ENCODE peak calls at places on chromosomes 4 and X, in five cellular contexts. W, M, K, S and T are unnamed samples.
A peak's percentile ranks its signal among the peaks of the same experiment; 100 is the strongest.

GRCh38 chrX:38878674-38879375 is 77.6 kb downstream of the MID1IP1 start:
- DNase-seq in M (no peak), W (no peak), S (no peak), K (no peak), T (no peak)

GRCh38 chr4:55122235-55122634 is 3.2 kb downstream of the KDR start:
- DNase-seq in W (no peak), K (no peak), M (no peak), S (no peak), T (no peak)

GRCh38 chr4:85862896-85863295 is 387.9 kb downstream of the ARHGAP24 start:
- DNase-seq in W (no peak), K (no peak), M (no peak), S (no peak), T (no peak)

GRCh38 chr4:118557298-118557851 is 127.8 kb upstream of the METTL14 start:
- DNase-seq in M (no peak), S (no peak), K (no peak), W (no peak), T (no peak)

GRCh38 chrX:1717326-1717725 is 102.5 kb downstream of the ASMT start:
- DNase-seq in W (no peak), M (no peak), S (no peak), K (no peak), T (no peak)

GRCh38 chr4:39758176-39758575 is 60.2 kb downstream of the UBE2K start:
- DNase-seq in K (no peak), S (no peak), M (no peak), W (no peak), T (no peak)

GRCh38 chr4:142727152-142727551 is 118.9 kb downstream of the INPP4B start:
- DNase-seq in W (no peak), M (no peak), S (no peak), K (no peak), T (no peak)

GRCh38 chr4:42271096-42271495 is 118.6 kb upstream of the BEND4 start:
- DNase-seq in K (no peak), S (no peak), W (no peak), M (no peak), T (no peak)

GRCh38 chr4:75514949-75515612 is 808 bp downstream of the THAP6 start:
- DNase-seq in W (no peak), K (no peak), S (no peak), M (peak; percentile 20), T (no peak)

GRCh38 chr4:36411338-36411737 is 129.9 kb downstream of the DTHD1 start:
- DNase-seq in K (no peak), M (no peak), S (no peak), W (no peak), T (no peak)

GRCh38 chr4:113730467-113731216 is 30.9 kb downstream of the CAMK2D start:
- DNase-seq in W (no peak), S (no peak), M (no peak), K (no peak), T (no peak)

DNA sequence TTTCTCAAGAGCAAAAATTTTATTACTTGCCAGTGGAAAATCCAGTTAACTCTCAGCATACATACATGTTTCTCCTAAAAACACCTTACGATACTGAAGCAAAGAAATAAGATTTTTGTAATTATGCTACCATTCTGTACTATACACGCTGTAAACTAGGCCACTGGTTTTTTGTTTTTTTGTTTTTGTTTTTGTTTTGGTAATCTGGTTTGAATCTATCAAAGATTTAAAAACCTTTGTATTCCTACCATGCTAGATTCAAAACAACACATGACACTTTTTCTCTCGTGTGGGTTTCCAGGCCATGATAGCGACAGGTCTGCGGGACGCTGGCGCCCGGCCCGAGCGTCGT is 778 bp downstream of the TMEM192 start:
- DNase-seq in M (no peak), S (no peak), W (no peak), K (no peak), T (no peak)
- H3K4me3 ChIP-seq in M (peak overlapping the region; percentile 83), S (peak overlapping the region; percentile 80), W (peak overlapping the region; percentile 90), K (peak overlapping the region; percentile 94), T (peak overlapping the region; percentile 87)

DNA sequence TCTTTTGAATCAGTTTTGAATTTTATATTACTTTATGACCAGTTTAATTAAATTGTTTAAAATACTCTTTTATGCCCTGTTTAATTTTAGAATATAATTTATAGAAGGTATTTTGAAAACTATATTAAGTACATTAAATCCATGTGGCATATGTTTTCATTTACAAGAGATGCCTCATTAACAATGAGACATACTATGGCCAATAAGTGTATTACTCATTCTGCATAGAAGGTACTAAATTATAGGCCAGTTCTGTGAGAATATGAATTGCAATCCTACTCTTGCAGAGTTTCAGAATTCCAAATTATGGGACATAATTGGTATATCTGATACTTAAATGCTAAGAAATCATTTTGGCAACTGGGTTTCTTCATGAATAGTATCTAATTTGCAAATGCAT is 951.1 kb downstream of the FAT4 start:
- DNase-seq in M (no peak), W (no peak), S (no peak), K (no peak), T (no peak)
- H3K4me3 ChIP-seq in M (no peak overlapping the region), W (no peak overlapping the region), S (no peak overlapping the region), K (no peak overlapping the region), T (no peak overlapping the region)

DNA sequence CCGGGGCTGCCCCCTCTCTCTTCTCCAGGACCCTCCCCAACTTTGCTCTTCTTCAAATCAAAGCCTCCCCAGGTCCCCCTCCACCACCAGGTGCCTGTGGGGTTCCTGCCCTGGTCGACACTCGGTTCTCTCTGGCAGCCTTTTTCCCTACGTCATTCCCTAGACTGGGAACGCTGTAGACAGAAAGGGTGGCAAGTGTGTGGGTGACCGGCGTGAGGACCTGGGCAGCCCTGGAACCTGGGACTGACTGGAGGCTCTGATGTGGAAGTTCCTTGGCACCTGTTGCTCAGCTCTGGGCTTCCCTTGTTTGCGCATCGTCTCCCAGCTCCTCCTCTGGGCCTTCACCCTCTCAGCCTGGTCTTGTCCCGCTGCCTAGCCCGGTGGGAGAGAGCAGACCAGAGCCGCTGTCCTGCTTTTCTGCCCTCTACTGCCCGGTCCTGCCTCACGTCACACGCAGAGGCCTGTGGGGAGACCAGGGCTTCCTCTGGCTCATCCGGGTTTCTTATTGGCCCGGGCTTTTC is 1.3 kb downstream of the TACC3 start:
- DNase-seq in W (no peak), S (no peak), K (peak; percentile 65), M (no peak), T (no peak)
- H3K4me3 ChIP-seq in W (peak overlapping the region; percentile 98), S (no peak overlapping the region), K (no peak overlapping the region), M (peak overlapping the region; percentile 92), T (peak overlapping the region; percentile 89)

GRCh38 chr4:77605210-77605902 is at the start of gene CXCL13:
- DNase-seq in K (no peak), S (no peak), M (no peak), W (no peak), T (no peak)
- H3K4me3 ChIP-seq in K (no peak within 1 kb of the TSS), S (no peak within 1 kb of the TSS), M (no peak within 1 kb of the TSS), W (no peak within 1 kb of the TSS), T (no peak within 1 kb of the TSS)

GRCh38 chrX:41447897-41448296 is 754 bp downstream of the NYX start:
- DNase-seq in M (no peak), K (no peak), W (no peak), S (no peak), T (no peak)

GRCh38 chrX:41449138-41449537 is 2.0 kb downstream of the NYX start:
- DNase-seq in M (no peak), W (no peak), K (no peak), S (no peak), T (no peak)

GRCh38 chrX:41452565-41452964 is 5.4 kb downstream of the NYX start:
- DNase-seq in K (no peak), W (no peak), M (no peak), S (no peak), T (no peak)

GRCh38 chrX:41452972-41453371 is 5.8 kb downstream of the NYX start:
- DNase-seq in W (no peak), S (no peak), M (no peak), K (no peak), T (no peak)

DNA sequence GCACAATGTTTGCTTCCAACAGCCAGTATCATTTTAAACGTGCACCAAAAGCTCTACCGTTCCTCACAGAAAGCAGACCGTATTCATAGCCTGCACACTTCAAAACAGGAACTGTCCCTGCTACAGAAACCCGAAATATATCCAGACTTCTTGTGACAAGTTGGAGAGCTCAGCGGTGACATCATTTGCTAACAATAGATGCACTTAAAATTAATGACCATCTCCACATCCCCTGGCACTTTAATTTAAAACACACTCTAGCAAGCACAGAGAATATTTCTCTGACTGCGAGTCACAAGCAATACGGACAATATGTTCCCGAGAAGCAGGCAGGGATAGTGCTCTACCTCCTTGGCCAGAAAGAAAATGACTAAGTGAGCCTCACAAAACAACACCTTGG is 2.5 kb downstream of the NYX start:
- DNase-seq in M (no peak), W (no peak), S (no peak), K (no peak), T (no peak)
- H3K4me3 ChIP-seq in M (no peak overlapping the region), W (no peak overlapping the region), S (no peak overlapping the region), K (no peak overlapping the region), T (peak overlapping the region; percentile 43)

GRCh38 chr4:185359767-185360446 is 35.8 kb downstream of the LRP2BP start:
- DNase-seq in W (peak; percentile 39), K (no peak), S (no peak), M (no peak), T (peak; percentile 50)
- H3K4me3 ChIP-seq in W (no peak overlapping the region), K (no peak overlapping the region), S (no peak overlapping the region), M (no peak overlapping the region), T (no peak overlapping the region)

DNA sequence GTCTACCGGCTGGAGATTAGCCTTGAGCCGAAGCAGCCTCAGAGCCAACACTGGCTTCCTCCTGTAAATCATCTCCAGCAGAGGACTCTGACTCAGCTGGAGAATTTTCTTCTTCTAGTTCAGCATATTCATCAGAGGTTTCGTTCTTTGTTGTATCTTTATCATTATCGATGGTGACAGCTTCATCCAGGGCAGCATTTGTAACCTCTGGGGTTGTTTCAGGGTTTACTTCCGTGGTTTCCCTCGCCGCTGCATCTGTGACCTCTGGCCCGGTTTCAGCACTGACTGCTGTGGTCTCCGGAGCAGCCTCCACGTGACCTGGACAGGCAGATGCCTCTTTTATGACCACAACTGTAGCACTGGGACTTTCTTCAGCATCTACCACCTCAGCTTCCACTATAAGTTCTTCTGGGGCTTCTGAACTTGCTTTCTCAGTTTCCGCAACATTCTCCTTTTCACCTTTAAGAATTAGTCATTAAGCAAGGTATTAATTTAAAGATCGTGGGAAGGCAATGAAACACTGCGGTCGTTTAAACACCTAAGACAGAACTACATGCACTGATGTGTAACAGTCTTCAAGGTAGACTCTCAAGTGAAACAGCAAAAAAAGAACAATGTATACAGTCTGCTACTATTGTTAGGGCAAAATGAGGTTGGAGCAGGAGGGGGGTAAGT is 13.3 kb downstream of the MGARP start:
- DNase-seq in W (peak; percentile 64), K (peak; percentile 87), S (peak; percentile 21), M (peak; percentile 32), T (peak; percentile 59)
- H3K4me3 ChIP-seq in W (peak overlapping the region; percentile 13), K (peak overlapping the region; percentile 40), S (no peak overlapping the region), M (peak overlapping the region; percentile 76), T (peak overlapping the region; percentile 50)

GRCh38 chrX:101407167-101407747 is 468 bp downstream of the GLA start:
- DNase-seq in W (no peak), K (no peak), M (no peak), S (no peak), T (no peak)

GRCh38 chrX:101407748-101408529 is at the start of the genes GLA and HNRNPH2:
- DNase-seq in S (peak; percentile 88), M (peak; percentile 86), W (peak; percentile 88), K (peak; percentile 88), T (peak; percentile 85)

GRCh38 chrX:101408530-101408836 is 461 bp downstream of the HNRNPH2 start:
- DNase-seq in M (no peak), K (no peak), W (no peak), S (no peak), T (no peak)

GRCh38 chrX:101410461-101410860 is 2.4 kb downstream of the HNRNPH2 start:
- DNase-seq in W (no peak), K (no peak), S (no peak), M (no peak), T (no peak)

GRCh38 chrX:101409043-101409442 is 1.0 kb downstream of the HNRNPH2 start:
- DNase-seq in K (no peak), S (no peak), W (no peak), M (no peak), T (no peak)
- H3K4me3 ChIP-seq in K (peak overlapping the region; percentile 69), S (peak overlapping the region; percentile 7), W (peak overlapping the region; percentile 71), M (peak overlapping the region; percentile 94), T (peak overlapping the region; percentile 87)

GRCh38 chrX:41200785-41201184 is 115.5 kb downstream of the USP9X start:
- DNase-seq in W (no peak), M (no peak), S (no peak), K (no peak), T (no peak)
- H3K4me3 ChIP-seq in W (no peak overlapping the region), M (no peak overlapping the region), S (no peak overlapping the region), K (no peak overlapping the region), T (no peak overlapping the region)